ENCODE peak calls at places on chromosome 16, in seven cellular contexts. One of them, this sample, is unnamed.

GRCh38 chr16:24853169-24853824 is 7.5 kb downstream of the SLC5A11 start:
- DNase-seq in tibial artery: peak
- DNase-seq in prostate gland: no peak
- DNase-seq in thyroid gland: no peak
- DNase-seq in cardiac muscle cell: no peak
- DNase-seq in lower lobe of right lung: no peak
- DNase-seq in A549: no peak
- DNase-seq in this sample: no peak

GRCh38 chr16:53089434-53090270 is 34.9 kb downstream of the CHD9 start:
- DNase-seq in tibial artery: no peak
- DNase-seq in prostate gland: peak
- DNase-seq in thyroid gland: no peak
- DNase-seq in cardiac muscle cell: no peak
- DNase-seq in lower lobe of right lung: no peak
- DNase-seq in A549: no peak
- DNase-seq in this sample: no peak

GRCh38 chr16:31332544-31332943 is 22.4 kb upstream of the ITGAX start:
- DNase-seq in tibial artery: no peak
- DNase-seq in prostate gland: no peak
- DNase-seq in thyroid gland: no peak
- DNase-seq in cardiac muscle cell: no peak
- DNase-seq in lower lobe of right lung: no peak
- DNase-seq in A549: no peak
- DNase-seq in this sample: no peak

GRCh38 chr16:3727806-3728381 is 10.6 kb upstream of the TRAP1 start:
- DNase-seq in tibial artery: no peak
- DNase-seq in prostate gland: no peak
- DNase-seq in thyroid gland: no peak
- DNase-seq in cardiac muscle cell: no peak
- DNase-seq in lower lobe of right lung: no peak
- DNase-seq in A549: no peak
- DNase-seq in this sample: no peak

GRCh38 chr16:78069913-78070312 is 29.5 kb upstream of the WWOX start:
- DNase-seq in tibial artery: no peak
- DNase-seq in prostate gland: no peak
- DNase-seq in thyroid gland: no peak
- DNase-seq in cardiac muscle cell: no peak
- DNase-seq in lower lobe of right lung: no peak
- DNase-seq in A549: no peak
- DNase-seq in this sample: no peak

GRCh38 chr16:19132898-19133297 is 19.1 kb downstream of the ITPRIPL2 start:
- DNase-seq in tibial artery: no peak
- DNase-seq in prostate gland: no peak
- DNase-seq in thyroid gland: no peak
- DNase-seq in cardiac muscle cell: no peak
- DNase-seq in lower lobe of right lung: no peak
- DNase-seq in A549: no peak
- DNase-seq in this sample: no peak

GRCh38 chr16:4411684-4412083 is 4.7 kb downstream of the CORO7 start:
- DNase-seq in tibial artery: peak
- DNase-seq in prostate gland: no peak
- DNase-seq in thyroid gland: no peak
- DNase-seq in cardiac muscle cell: no peak
- DNase-seq in lower lobe of right lung: peak
- DNase-seq in A549: no peak
- DNase-seq in this sample: no peak

GRCh38 chr16:3317315-3317999 is 12.2 kb downstream of the ZNF75A start:
- DNase-seq in tibial artery: no peak
- DNase-seq in prostate gland: no peak
- DNase-seq in thyroid gland: no peak
- DNase-seq in cardiac muscle cell: no peak
- DNase-seq in lower lobe of right lung: no peak
- DNase-seq in A549: peak
- DNase-seq in this sample: no peak

GRCh38 chr16:68417711-68418301 is 30.5 kb downstream of the SMPD3 start:
- DNase-seq in tibial artery: peak
- DNase-seq in prostate gland: peak
- DNase-seq in thyroid gland: peak
- DNase-seq in cardiac muscle cell: no peak
- DNase-seq in lower lobe of right lung: peak
- DNase-seq in A549: no peak
- DNase-seq in this sample: peak

GRCh38 chr16:30372725-30373124 is 1.9 kb upstream of the MYL11 start:
- DNase-seq in tibial artery: no peak
- DNase-seq in prostate gland: no peak
- DNase-seq in thyroid gland: no peak
- DNase-seq in cardiac muscle cell: no peak
- DNase-seq in lower lobe of right lung: no peak
- DNase-seq in A549: no peak
- DNase-seq in this sample: no peak

GRCh38 chr16:22321340-22322001 is 24.3 kb downstream of the POLR3E start:
- DNase-seq in tibial artery: no peak
- DNase-seq in prostate gland: peak
- DNase-seq in thyroid gland: peak
- DNase-seq in cardiac muscle cell: peak
- DNase-seq in lower lobe of right lung: peak
- DNase-seq in A549: peak
- DNase-seq in this sample: peak

GRCh38 chr16:70522216-70523000 is 946 bp downstream of the COG4 start:
- DNase-seq in tibial artery: no peak
- DNase-seq in prostate gland: no peak
- DNase-seq in thyroid gland: no peak
- DNase-seq in cardiac muscle cell: no peak
- DNase-seq in lower lobe of right lung: no peak
- DNase-seq in A549: no peak
- DNase-seq in this sample: no peak

GRCh38 chr16:82361885-82362284 is 191.9 kb upstream of the MPHOSPH6 start:
- DNase-seq in tibial artery: no peak
- DNase-seq in prostate gland: no peak
- DNase-seq in thyroid gland: no peak
- DNase-seq in cardiac muscle cell: no peak
- DNase-seq in lower lobe of right lung: no peak
- DNase-seq in A549: no peak
- DNase-seq in this sample: no peak

GRCh38 chr16:68732068-68732680 is 4.9 kb upstream of the CDH1 start:
- DNase-seq in tibial artery: no peak
- DNase-seq in prostate gland: peak
- DNase-seq in thyroid gland: peak
- DNase-seq in cardiac muscle cell: peak
- DNase-seq in lower lobe of right lung: peak
- DNase-seq in A549: peak
- DNase-seq in this sample: no peak

GRCh38 chr16:12497558-12497957 is 306.1 kb downstream of the CPPED1 start:
- DNase-seq in tibial artery: no peak
- DNase-seq in prostate gland: no peak
- DNase-seq in thyroid gland: no peak
- DNase-seq in cardiac muscle cell: no peak
- DNase-seq in lower lobe of right lung: no peak
- DNase-seq in A549: no peak
- DNase-seq in this sample: no peak

GRCh38 chr16:66054095-66054494 is 312.4 kb upstream of the CDH5 start:
- DNase-seq in tibial artery: no peak
- DNase-seq in prostate gland: no peak
- DNase-seq in thyroid gland: no peak
- DNase-seq in cardiac muscle cell: no peak
- DNase-seq in lower lobe of right lung: no peak
- DNase-seq in A549: no peak
- DNase-seq in this sample: no peak

GRCh38 chr16:19685176-19685575 is 32.9 kb downstream of the KNOP1 start:
- DNase-seq in tibial artery: no peak
- DNase-seq in prostate gland: no peak
- DNase-seq in thyroid gland: no peak
- DNase-seq in cardiac muscle cell: no peak
- DNase-seq in lower lobe of right lung: no peak
- DNase-seq in A549: no peak
- DNase-seq in this sample: no peak

GRCh38 chr16:87201052-87201451 is 116.1 kb downstream of the C16orf95 start:
- DNase-seq in tibial artery: peak
- DNase-seq in prostate gland: no peak
- DNase-seq in thyroid gland: no peak
- DNase-seq in cardiac muscle cell: no peak
- DNase-seq in lower lobe of right lung: no peak
- DNase-seq in A549: peak
- DNase-seq in this sample: peak
- H3K27ac ChIP-seq in tibial artery: peak
- H3K27ac ChIP-seq in prostate gland: no peak
- H3K27ac ChIP-seq in thyroid gland: no peak
- H3K27ac ChIP-seq in cardiac muscle cell: no peak
- H3K27ac ChIP-seq in lower lobe of right lung: no peak
- H3K27ac ChIP-seq in A549: no peak
- H3K27ac ChIP-seq in this sample: no peak

DNA sequence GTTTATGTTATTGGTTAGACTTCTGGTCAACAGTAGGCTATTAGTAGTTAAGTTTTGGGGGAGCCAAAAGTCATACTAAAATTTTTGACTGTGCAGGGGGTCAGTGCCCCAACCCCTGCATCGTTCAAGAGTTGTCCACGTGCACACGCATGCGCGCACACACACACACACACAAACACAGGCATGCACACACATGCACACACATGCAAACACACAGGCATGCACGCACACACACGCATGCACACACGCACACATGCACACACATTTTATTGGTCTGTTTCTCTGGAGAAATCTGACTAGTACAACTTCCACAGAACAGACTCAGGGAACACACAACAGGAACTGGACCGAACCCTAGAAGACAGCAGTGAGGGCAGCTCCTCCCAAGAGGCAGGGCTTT is 24.4 kb upstream of the USP10 start:
- DNase-seq in tibial artery: no peak
- DNase-seq in prostate gland: no peak
- DNase-seq in thyroid gland: no peak
- DNase-seq in cardiac muscle cell: no peak
- DNase-seq in lower lobe of right lung: no peak
- DNase-seq in A549: no peak
- DNase-seq in this sample: no peak
- H3K27ac ChIP-seq in tibial artery: no peak
- H3K27ac ChIP-seq in prostate gland: no peak
- H3K27ac ChIP-seq in thyroid gland: no peak
- H3K27ac ChIP-seq in cardiac muscle cell: no peak
- H3K27ac ChIP-seq in lower lobe of right lung: no peak
- H3K27ac ChIP-seq in A549: no peak
- H3K27ac ChIP-seq in this sample: no peak

GRCh38 chr16:87607223-87607622 is 4.9 kb downstream of the JPH3 start:
- DNase-seq in tibial artery: no peak
- DNase-seq in prostate gland: no peak
- DNase-seq in thyroid gland: no peak
- DNase-seq in cardiac muscle cell: no peak
- DNase-seq in lower lobe of right lung: no peak
- DNase-seq in A549: no peak
- DNase-seq in this sample: no peak
- H3K27ac ChIP-seq in tibial artery: no peak
- H3K27ac ChIP-seq in prostate gland: no peak
- H3K27ac ChIP-seq in thyroid gland: no peak
- H3K27ac ChIP-seq in cardiac muscle cell: no peak
- H3K27ac ChIP-seq in lower lobe of right lung: no peak
- H3K27ac ChIP-seq in A549: no peak
- H3K27ac ChIP-seq in this sample: no peak

GRCh38 chr16:724188-725040 is 1.8 kb downstream of the CCDC78 start:
- DNase-seq in tibial artery: no peak
- DNase-seq in prostate gland: no peak
- DNase-seq in thyroid gland: no peak
- DNase-seq in cardiac muscle cell: no peak
- DNase-seq in lower lobe of right lung: no peak
- DNase-seq in A549: no peak
- DNase-seq in this sample: no peak
- H3K27ac ChIP-seq in tibial artery: no peak
- H3K27ac ChIP-seq in prostate gland: no peak
- H3K27ac ChIP-seq in thyroid gland: no peak
- H3K27ac ChIP-seq in cardiac muscle cell: no peak
- H3K27ac ChIP-seq in lower lobe of right lung: no peak
- H3K27ac ChIP-seq in A549: no peak
- H3K27ac ChIP-seq in this sample: no peak

GRCh38 chr16:89444151-89444723 is 46.1 kb downstream of the ANKRD11 start:
- DNase-seq in tibial artery: no peak
- DNase-seq in prostate gland: no peak
- DNase-seq in thyroid gland: no peak
- DNase-seq in cardiac muscle cell: no peak
- DNase-seq in lower lobe of right lung: no peak
- DNase-seq in A549: no peak
- DNase-seq in this sample: no peak
- H3K27ac ChIP-seq in tibial artery: peak
- H3K27ac ChIP-seq in prostate gland: no peak
- H3K27ac ChIP-seq in thyroid gland: peak
- H3K27ac ChIP-seq in cardiac muscle cell: peak
- H3K27ac ChIP-seq in lower lobe of right lung: no peak
- H3K27ac ChIP-seq in A549: no peak
- H3K27ac ChIP-seq in this sample: peak

This sample was measured in epithelial cell of prostate.